ENCODE peak calls at places on chromosomes 6 and 20, in seven cellular contexts. P, J, Y, A, R, U and O are unnamed samples.

GRCh38 chr6:145809785-145810184 is 4.8 kb downstream of the FBXO30 start:
- DNase-seq in P (no peak), J (no peak), Y (no peak), A (no peak), R (no peak), U (no peak), O (no peak)

GRCh38 chr20:20452254-20452676 is 84.4 kb downstream of the INSM1 start:
- DNase-seq in P (peak; percentile 32), J (peak; percentile 93), Y (peak; percentile 77), A (peak; percentile 27), R (peak; percentile 60), U (no peak), O (peak; percentile 30)

GRCh38 chr6:70375882-70376281 is 37.4 kb upstream of the FAM135A start:
- DNase-seq in P (no peak), J (peak; percentile 55), Y (no peak), A (no peak), R (no peak), U (peak; percentile 12), O (no peak)

GRCh38 chr20:35151739-35152138 is 4.6 kb upstream of the EDEM2 start:
- DNase-seq in P (peak; percentile 39), J (no peak), Y (no peak), A (no peak), R (no peak), U (no peak), O (no peak)

GRCh38 chr6:45438849-45439406 is 61.2 kb upstream of the SUPT3H start:
- DNase-seq in P (no peak), J (no peak), Y (no peak), A (no peak), R (no peak), U (no peak), O (no peak)

GRCh38 chr6:43359381-43359780 is 10.1 kb downstream of the ZNF318 start:
- DNase-seq in P (no peak), J (no peak), Y (no peak), A (no peak), R (no peak), U (no peak), O (no peak)

GRCh38 chr6:139713911-139714527 is 339.6 kb upstream of the CITED2 start:
- DNase-seq in P (no peak), J (no peak), Y (no peak), A (no peak), R (no peak), U (no peak), O (no peak)

GRCh38 chr20:164618-165017 is 7.4 kb downstream of the DEFB127 start:
- DNase-seq in P (no peak), J (no peak), Y (no peak), A (no peak), R (no peak), U (no peak), O (no peak)

GRCh38 chr20:48630342-48631075 is 197.3 kb downstream of the PREX1 start:
- DNase-seq in P (no peak), J (no peak), Y (no peak), A (no peak), R (no peak), U (no peak), O (no peak)

GRCh38 chr6:18171861-18172260 is 16.6 kb downstream of the KDM1B start:
- DNase-seq in P (no peak), J (no peak), Y (no peak), A (no peak), R (no peak), U (no peak), O (no peak)

GRCh38 chr6:135568366-135568765 is 70.8 kb upstream of the AHI1 start:
- DNase-seq in P (peak; percentile 44), J (no peak), Y (no peak), A (no peak), R (no peak), U (no peak), O (peak; percentile 42)

GRCh38 chr6:34235605-34236422 is 859 bp upstream of the HMGA1 start:
- DNase-seq in P (peak; percentile 57), J (peak; percentile 82), Y (peak; percentile 88), A (peak; percentile 31), R (peak; percentile 87), U (no peak), O (peak; percentile 73)

GRCh38 chr6:2861071-2861821 is 19.6 kb upstream of the SERPINB1 start:
- DNase-seq in P (no peak), J (peak; percentile 60), Y (no peak), A (no peak), R (no peak), U (no peak), O (peak; percentile 32)

GRCh38 chr6:20946037-20946436 is 411.8 kb downstream of the CDKAL1 start:
- DNase-seq in P (no peak), J (no peak), Y (no peak), A (no peak), R (no peak), U (peak; percentile 35), O (no peak)

GRCh38 chr20:59322101-59322500 is 21.7 kb downstream of the EDN3 start:
- DNase-seq in P (no peak), J (peak; percentile 51), Y (peak; percentile 26), A (no peak), R (no peak), U (no peak), O (no peak)

DNA sequence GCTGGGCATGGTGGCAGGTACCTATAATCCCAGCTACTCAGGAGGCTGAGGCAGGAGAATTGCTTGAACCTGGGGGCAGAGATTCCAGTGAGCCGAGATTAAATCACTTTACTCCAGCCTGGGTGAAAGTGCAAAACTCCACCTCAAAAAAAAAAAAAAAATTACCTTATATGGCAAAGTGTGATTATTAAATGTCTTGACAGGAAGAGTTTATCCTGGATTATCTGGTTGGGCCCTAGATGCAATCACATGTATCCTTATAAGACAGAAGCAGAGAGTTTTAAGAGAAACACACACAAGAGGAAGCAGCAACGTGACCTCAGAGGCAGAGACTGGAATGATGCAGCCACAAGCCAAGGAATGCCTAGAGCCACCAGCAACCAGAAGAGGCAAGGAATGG is 11.0 kb downstream of the ADA start:
- DNase-seq in P (no peak), J (no peak), Y (no peak), A (no peak), R (no peak), U (no peak), O (no peak)
- H3K27ac ChIP-seq in P (no peak overlapping the region), J (no peak overlapping the region), Y (no peak overlapping the region), A (no peak overlapping the region), R (no peak overlapping the region), U (no peak overlapping the region), O (no peak overlapping the region)

DNA sequence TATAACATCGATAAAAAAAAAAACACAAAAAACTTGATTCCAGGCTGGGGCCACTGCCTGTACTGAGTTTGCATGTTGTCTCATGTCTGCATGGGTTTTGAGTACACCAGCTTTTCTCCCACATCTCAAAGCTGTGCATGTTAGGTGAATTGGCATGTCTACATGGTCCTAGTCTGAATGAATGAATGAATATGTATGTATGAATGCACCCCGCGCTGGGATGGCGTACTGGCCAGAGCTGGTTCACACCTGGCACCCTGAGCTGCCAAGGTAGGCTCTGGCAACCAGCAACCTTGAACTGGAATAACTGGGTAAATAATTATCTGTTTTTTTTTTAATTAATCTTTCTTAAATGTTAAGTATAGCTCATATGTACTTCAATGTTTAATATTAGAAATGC is 131.0 kb downstream of the MAN1A1 start:
- DNase-seq in P (no peak), J (no peak), Y (no peak), A (no peak), R (no peak), U (no peak), O (no peak)
- H3K4me1 ChIP-seq in P (no peaks in the 10 kb centered on the region), J (no peaks in the 10 kb centered on the region), Y (no peaks in the 10 kb centered on the region), A (no peaks in the 10 kb centered on the region), R (peaks cover 17% of the 10 kb centered on the region), U (peaks cover 47% of the 10 kb centered on the region), O (no peaks in the 10 kb centered on the region)

GRCh38 chr6:80467408-80467807 is 360.9 kb downstream of the BCKDHB start:
- DNase-seq in P (no peak), J (no peak), Y (no peak), A (no peak), R (no peak), U (no peak), O (no peak)

GRCh38 chr6:80468398-80468797 is 361.9 kb downstream of the BCKDHB start:
- DNase-seq in P (no peak), J (no peak), Y (no peak), A (no peak), R (no peak), U (peak; percentile 86), O (no peak)

GRCh38 chr6:80466981-80467380 is 360.5 kb downstream of the BCKDHB start:
- DNase-seq in P (no peak), J (no peak), Y (no peak), A (no peak), R (no peak), U (no peak), O (no peak)

GRCh38 chr6:80472276-80472675 is 365.8 kb downstream of the BCKDHB start:
- DNase-seq in P (no peak), J (no peak), Y (no peak), A (no peak), R (no peak), U (no peak), O (no peak)

DNA sequence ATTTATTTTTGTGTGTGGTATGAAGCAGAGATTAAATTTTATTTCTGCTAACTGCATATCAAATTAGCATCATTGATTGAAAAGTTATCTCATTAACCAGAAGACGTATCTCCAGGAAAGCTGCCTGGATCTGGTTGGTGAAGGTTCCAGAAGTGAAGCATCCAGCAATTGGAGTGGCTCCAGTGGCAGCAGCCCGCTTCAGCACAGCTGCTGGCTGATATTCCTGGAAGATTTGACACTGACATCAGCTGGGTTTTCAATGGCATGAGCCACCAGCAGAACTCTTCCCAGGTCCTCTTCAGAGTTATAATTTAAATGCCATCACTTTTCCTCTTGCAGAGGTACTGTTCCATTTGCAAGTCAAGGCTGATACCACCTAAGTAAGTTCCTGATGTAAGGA is 363.5 kb downstream of the BCKDHB start:
- DNase-seq in P (no peak), J (no peak), Y (no peak), A (no peak), R (no peak), U (no peak), O (no peak)
- H3K4me3 ChIP-seq in P (no peak overlapping the region), J (no peak overlapping the region), Y (no peak overlapping the region), A (no peak overlapping the region), R (no peak overlapping the region), U (no peak overlapping the region), O (no peak overlapping the region)

DNA sequence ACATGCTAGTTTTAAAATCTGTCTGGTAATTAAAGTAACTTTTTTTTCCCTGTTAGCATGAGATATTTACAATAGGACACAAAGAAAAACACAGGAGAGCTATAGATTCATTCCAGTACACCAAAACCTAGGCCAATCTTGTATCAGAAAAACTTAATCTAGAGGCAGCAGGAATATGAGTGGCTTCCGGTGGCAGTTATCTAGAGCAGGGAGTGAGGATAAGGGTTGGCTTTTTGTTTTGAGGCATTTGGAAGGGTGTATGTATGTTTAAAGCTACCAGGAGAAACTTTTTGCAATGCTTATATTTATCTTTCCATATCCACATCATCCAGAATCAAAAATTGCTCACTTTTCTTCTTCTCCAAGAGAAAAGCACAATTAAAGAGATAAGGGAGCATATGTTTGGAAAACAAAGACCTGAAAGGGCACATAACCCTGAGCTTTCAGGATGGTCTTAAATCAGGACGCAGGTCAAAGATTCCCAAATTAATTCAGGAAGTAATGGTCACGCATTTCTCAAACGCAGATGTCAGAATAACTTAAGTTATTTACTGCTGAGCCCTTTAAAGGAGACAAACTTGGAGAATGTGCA is 13.1 kb downstream of the TFAP2A start:
- DNase-seq in P (no peak), J (no peak), Y (no peak), A (no peak), R (no peak), U (no peak), O (no peak)
- H3K27ac ChIP-seq in P (no peak overlapping the region), J (no peak overlapping the region), Y (no peak overlapping the region), A (no peak overlapping the region), R (no peak overlapping the region), U (no peak overlapping the region), O (no peak overlapping the region)